ENCODE peak calls at places on chromosomes 5 and 9, in five cellular contexts. Z is HL-60, K is heart left ventricle, C is heart right ventricle, V is coronary artery. M is an unnamed sample.

GRCh38 chr9:133252301-133252776 is 22.7 kb downstream of the ABO start:
- DNase-seq in K (no peak), Z (no peak), V (no peak), C (no peak), M (no peak)

GRCh38 chr5:14816999-14817761 is 54.4 kb downstream of the ANKH start:
- DNase-seq in K (peak), V (no peak), C (no peak), Z (no peak), M (peak)

GRCh38 chr5:91109634-91110033 is 273.5 kb downstream of the ARRDC3 start:
- DNase-seq in C (no peak), V (no peak), K (no peak), Z (no peak), M (peak)

GRCh38 chr9:97985058-97985861 is 2.1 kb downstream of the ANP32B start:
- DNase-seq in K (no peak), C (no peak), V (no peak), Z (no peak), M (no peak)

GRCh38 chr9:113313276-113313675 is 10.1 kb upstream of the RNF183 start:
- DNase-seq in C (no peak), K (no peak), Z (no peak), V (no peak), M (no peak)

GRCh38 chr5:103744159-103744558 is 181.6 kb upstream of the NUDT12 start:
- DNase-seq in V (no peak), C (no peak), K (no peak), Z (no peak), M (peak)

GRCh38 chr5:75335486-75335885 is 1.5 kb upstream of the HMGCR start:
- DNase-seq in K (no peak), C (no peak), Z (no peak), V (no peak), M (no peak)

GRCh38 chr9:75904364-75904763 is 13.9 kb downstream of the PCSK5 start:
- DNase-seq in Z (no peak), V (no peak), C (no peak), K (no peak), M (no peak)

GRCh38 chr5:32598997-32599549 is 13.7 kb downstream of the SUB1 start:
- DNase-seq in V (no peak), Z (no peak), K (no peak), C (no peak), M (no peak)

GRCh38 chr5:138336952-138337684 is 948 bp upstream of the FAM53C start:
- DNase-seq in K (peak), C (peak), Z (peak), V (no peak), M (no peak)

GRCh38 chr5:73327908-73328455 is 120.6 kb downstream of the FOXD1 start:
- DNase-seq in C (no peak), V (no peak), Z (no peak), K (no peak), M (no peak)

GRCh38 chr9:101371813-101372212 is 13.0 kb downstream of the BAAT start:
- DNase-seq in C (no peak), K (no peak), V (no peak), Z (no peak), M (no peak)

GRCh38 chr5:134455466-134455865 is 43.8 kb upstream of the CDKN2AIPNL start:
- DNase-seq in K (no peak), V (no peak), C (no peak), Z (no peak), M (no peak)

GRCh38 chr9:32423371-32423770 is 38.9 kb downstream of the ACO1 start:
- DNase-seq in V (no peak), Z (no peak), C (no peak), K (no peak), M (no peak)

GRCh38 chr5:6718161-6718681 is 5.0 kb downstream of the TENT4A start:
- DNase-seq in K (no peak), V (no peak), Z (no peak), C (no peak), M (no peak)

GRCh38 chr9:128372188-128372641 is 1.0 kb downstream of the URM1 start:
- DNase-seq in K (no peak), Z (no peak), C (no peak), V (no peak), M (peak)

GRCh38 chr5:179915406-179915935 is 7.8 kb upstream of the TBC1D9B start:
- DNase-seq in K (no peak), V (no peak), C (no peak), Z (no peak), M (no peak)

GRCh38 chr5:61328791-61329617 is 3.1 kb upstream of the ZSWIM6 start:
- DNase-seq in C (no peak), V (no peak), Z (no peak), K (no peak), M (no peak)

GRCh38 chr5:7094626-7095025 is 301.3 kb upstream of the ADCY2 start:
- DNase-seq in V (no peak), C (no peak), K (no peak), Z (peak), M (no peak)

GRCh38 chr5:116573279-116573616 is 1.4 kb downstream of the SEMA6A start:
- DNase-seq in C (no peak), K (peak), Z (no peak), V (no peak), M (no peak)

GRCh38 chr9:114300846-114301797 is 21.8 kb upstream of the ORM1 start:
- DNase-seq in K (no peak), V (peak), C (no peak), Z (no peak), M (no peak)

GRCh38 chr9:77879344-77880089 is 152.1 kb downstream of the GNAQ start:
- DNase-seq in Z (no peak), C (no peak), K (no peak), V (no peak), M (no peak)

GRCh38 chr9:126720661-126721530 is 83.9 kb upstream of the ZBTB43 start:
- DNase-seq in C (no peak), Z (no peak), V (no peak), K (no peak), M (no peak)

DNA sequence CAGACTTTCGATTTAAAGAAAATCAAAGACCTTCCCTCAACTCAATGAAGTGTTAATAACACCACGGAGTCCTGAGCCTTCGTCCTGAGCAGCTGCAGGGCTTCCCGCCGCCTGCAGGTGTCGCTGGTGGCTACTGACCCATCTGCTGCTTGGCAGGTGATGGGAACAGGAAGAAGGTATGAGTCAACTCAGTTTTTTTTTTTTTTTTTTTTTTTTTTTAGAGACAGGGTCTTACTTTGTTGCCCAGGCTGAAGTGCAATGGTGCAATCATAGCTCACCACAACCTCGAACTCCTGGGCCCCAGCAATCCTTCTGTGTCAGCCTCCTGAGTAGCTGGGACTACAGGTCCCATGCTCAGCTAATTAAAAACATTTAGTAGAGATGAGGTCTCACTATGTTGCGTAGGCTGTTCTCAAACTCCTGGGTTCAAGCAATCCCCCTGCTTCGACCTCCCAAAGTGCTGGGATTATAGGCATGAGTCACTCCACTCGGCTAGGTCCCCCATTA is 185.7 kb upstream of the IL12B start:
- DNase-seq in V (peak), Z (peak), C (peak), K (peak), M (no peak)
- TF ChIP-seq CTCF in V (no peak), Z (peak), C (peak), K (peak), M (peak)

GRCh38 chr5:173499471-173500212 is 116.8 kb downstream of the BOD1 start:
- DNase-seq in V (peak), Z (no peak), C (no peak), K (peak), M (no peak)
- H3K4me3 ChIP-seq in V (no peak), Z (no peak), C (no peak), K (no peak), M (no peak)

DNA sequence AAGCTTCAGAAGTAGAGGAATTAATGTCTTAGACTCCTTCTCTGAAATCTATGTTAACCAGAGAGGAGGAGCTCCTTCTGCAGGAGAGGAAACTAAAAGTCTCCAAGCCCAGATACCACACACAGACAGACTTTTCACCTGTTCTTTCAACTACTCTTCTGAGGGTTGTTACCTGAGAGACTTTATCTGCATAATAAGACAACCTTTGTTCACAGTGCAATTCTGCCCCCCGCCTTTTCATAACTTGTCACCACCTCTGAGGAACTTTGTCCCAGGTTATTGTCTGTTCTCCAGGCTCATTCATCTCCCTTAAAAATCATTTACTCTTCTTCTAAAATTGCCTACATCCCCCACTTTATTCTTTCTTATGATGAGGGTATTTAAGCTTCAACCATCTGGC is 9.4 kb upstream of the GALNT10 start:
- DNase-seq in C (no peak), V (no peak), K (no peak), Z (no peak), M (no peak)
- TF ChIP-seq CTCF in C (no peak), V (no peak), K (no peak), Z (no peak), M (no peak)

GRCh38 chr5:147559725-147560124 is 49.9 kb upstream of the DPYSL3 start:
- DNase-seq in C (no peak), K (no peak), Z (no peak), V (no peak), M (no peak)
- H3K4me3 ChIP-seq in C (no peak), K (no peak), Z (no peak), V (no peak), M (no peak)

DNA sequence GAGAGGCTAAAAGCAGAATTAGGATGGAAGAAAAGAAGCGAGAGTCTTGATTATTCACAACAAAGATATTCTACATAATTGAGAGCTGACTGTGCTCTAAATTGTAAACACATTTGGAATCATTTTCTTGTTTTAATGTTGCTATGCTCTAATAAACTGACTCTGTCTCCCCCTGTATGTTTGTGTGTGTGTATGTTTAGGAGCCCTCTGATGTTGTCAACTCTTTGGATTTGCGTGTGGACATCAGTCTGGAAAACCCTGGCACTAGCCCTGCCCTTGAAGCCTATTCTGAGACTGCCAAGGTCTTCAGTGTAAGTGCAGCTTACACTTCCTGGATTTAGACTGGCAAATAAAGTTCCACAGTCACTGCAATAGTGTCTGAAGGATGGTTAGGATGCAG is 37.8 kb downstream of the MOCS2 start:
- DNase-seq in V (no peak), Z (no peak), C (no peak), K (peak), M (peak)
- TF ChIP-seq CTCF in V (no peak), Z (no peak), C (no peak), K (no peak), M (peak)

DNA sequence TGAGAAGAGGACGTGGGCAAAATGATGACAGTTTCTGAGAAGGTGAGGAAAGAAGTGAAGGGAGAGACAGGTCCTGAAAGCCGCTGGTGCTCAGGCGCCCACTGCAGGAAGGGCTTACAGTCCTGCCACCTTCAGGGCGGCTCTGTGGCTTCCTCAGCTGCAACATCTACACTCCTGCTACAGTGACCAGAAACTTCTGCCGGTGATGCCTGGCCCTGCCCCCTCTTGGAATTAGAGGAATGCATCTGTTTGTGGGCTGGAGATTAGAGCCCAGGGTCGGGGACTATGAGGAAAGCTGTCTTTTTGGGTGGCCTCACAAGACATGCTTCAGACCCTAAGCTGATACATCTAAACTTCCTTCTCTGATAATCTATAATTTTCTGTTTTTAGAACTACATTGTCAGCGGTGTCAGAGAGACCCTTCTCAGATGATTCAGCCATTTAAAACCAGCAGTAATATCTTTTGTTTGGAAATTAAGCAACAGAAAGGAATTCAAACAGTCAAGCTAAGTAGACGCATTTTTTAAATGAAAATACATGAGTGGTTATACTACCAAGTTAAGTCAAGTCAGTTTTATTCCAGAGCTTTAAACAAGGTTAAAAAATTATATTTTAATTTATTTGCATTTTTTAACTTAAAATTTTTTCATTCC is 30.4 kb downstream of the PRDM6 start:
- DNase-seq in V (no peak), Z (no peak), C (no peak), K (no peak), M (peak)
- H3K4me3 ChIP-seq in V (peak), Z (no peak), C (no peak), K (no peak), M (peak)

GRCh38 chr5:71455427-71456361 is at the start of gene BDP1:
- DNase-seq in Z (peak), K (peak), V (peak), C (peak), M (peak)

GRCh38 chr5:71457106-71457505 is 1.7 kb downstream of the BDP1 start:
- DNase-seq in C (no peak), V (no peak), K (no peak), Z (no peak), M (no peak)

GRCh38 chr5:71454913-71455312 is 538 bp upstream of the BDP1 start:
- DNase-seq in Z (no peak), V (no peak), K (no peak), C (no peak), M (no peak)

GRCh38 chr5:71452876-71453275 is 2.6 kb upstream of the BDP1 start:
- DNase-seq in Z (no peak), K (no peak), C (no peak), V (no peak), M (no peak)

DNA sequence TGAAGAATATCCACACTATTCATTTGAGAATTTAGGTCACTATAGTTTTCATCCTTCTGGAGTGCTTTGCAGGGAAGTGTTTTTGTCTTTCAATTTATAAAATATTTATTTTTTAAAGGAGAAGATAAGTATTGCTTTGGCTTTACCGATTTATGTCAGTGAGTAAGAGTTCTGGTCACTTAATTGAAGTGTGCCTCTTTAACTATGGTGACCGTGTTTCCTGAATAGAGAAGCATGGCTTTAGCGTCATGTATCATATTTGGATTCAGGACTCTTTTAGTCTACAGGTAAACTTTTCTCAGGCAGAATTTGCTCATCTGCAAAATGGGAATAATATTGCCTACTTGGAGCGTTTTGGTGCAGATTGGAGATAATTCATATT is 902 bp downstream of the BDP1 start:
- DNase-seq in Z (no peak), C (no peak), V (no peak), K (no peak), M (no peak)
- TF ChIP-seq CTCF in Z (no peak), C (no peak), V (no peak), K (no peak), M (no peak)

GRCh38 chr9:137236936-137237421 is 4.1 kb upstream of the TUBB4B start:
- DNase-seq in C (no peak), K (no peak), V (no peak), Z (no peak), M (no peak)

GRCh38 chr9:137237759-137238726 is 3.0 kb upstream of the TUBB4B start:
- DNase-seq in C (no peak), K (no peak), V (no peak), Z (no peak), M (no peak)

GRCh38 chr9:137234758-137235423 is 4.2 kb downstream of the SLC34A3 start:
- DNase-seq in V (no peak), Z (no peak), C (no peak), K (no peak), M (no peak)

GRCh38 chr9:137235424-137236237 is 4.9 kb downstream of the SLC34A3 start:
- DNase-seq in V (no peak), K (no peak), Z (no peak), C (no peak), M (no peak)

DNA sequence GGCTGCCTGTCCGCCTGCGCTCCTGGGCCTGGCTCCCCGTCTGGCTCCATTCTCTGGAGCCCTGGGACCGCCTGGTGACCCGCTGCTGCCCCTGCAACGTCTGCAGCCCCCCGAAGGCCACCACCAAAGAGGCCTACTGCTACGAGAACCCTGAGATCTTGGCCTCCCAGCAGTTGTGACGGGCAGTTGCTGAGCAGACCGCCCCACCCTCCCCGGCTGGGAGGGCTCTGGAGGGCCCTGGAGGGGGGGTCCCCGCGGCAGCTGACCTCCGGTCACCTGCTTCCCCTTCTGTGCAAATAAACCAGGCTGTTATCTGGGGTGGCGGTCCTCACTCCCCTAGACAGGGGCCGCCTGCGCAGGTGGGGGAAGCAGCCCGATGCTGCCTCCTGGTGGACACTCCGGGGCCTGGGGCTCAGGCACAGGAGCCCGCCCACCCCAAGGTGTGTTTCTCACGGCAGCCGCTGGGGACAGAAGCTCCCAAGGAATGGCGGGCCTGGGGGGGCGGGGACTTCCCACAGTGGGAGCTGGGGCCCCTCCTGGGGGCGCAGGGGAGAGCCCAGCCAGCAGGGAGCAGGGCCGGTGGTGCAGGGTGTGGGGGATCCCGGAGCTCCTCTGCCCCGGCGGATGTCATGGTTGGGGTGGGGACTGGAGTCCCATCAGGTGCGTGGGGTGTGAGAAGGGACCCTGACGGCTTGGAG is 4.7 kb upstream of the TUBB4B start:
- DNase-seq in C (peak), K (peak), V (peak), Z (peak), M (no peak)
- H3K4me3 ChIP-seq in C (peak), K (peak), V (peak), Z (peak), M (no peak)

GRCh38 chr5:141359790-141360426 is at the start of gene PCDHGB2:
- DNase-seq in K (no peak), Z (no peak), V (no peak), C (no peak), M (no peak)
- TF ChIP-seq CTCF in K (no peak), Z (no peak), V (no peak), C (peak), M (peak)

GRCh38 chr9:70549926-70550325 is 135.5 kb upstream of the KLF9 start:
- DNase-seq in Z (no peak), V (no peak), K (no peak), C (no peak), M (no peak)
- H3K4me3 ChIP-seq in Z (no peak), V (no peak), K (no peak), C (no peak), M (no peak)

M was measured in AG09309.